ENCODE peak calls at places on chromosomes 5 and 9, in ten cellular contexts. I, X, L, U, A, P, F, E, Q and M are unnamed samples.

GRCh38 chr5:151612689-151613427 is 21.7 kb upstream of the FAT2 start:
- DNase-seq in I (no peak), X (no peak), L (no peak), U (no peak), A (no peak), P (peak; percentile 19), F (no peak), E (peak; percentile 77), Q (no peak), M (no peak)

GRCh38 chr9:14170392-14170931 is 143.5 kb downstream of the NFIB start:
- DNase-seq in I (no peak), X (no peak), L (no peak), U (no peak), A (no peak), P (no peak), F (no peak), E (no peak), Q (no peak), M (no peak)

GRCh38 chr9:112884086-112884485 is 6.6 kb downstream of the SLC46A2 start:
- DNase-seq in I (peak; percentile 59), X (no peak), L (no peak), U (no peak), A (no peak), P (no peak), F (peak; percentile 9), E (no peak), Q (no peak), M (no peak)

GRCh38 chr5:111582962-111583669 is 70.8 kb upstream of the STARD4 start:
- DNase-seq in I (no peak), X (no peak), L (no peak), U (no peak), A (peak; percentile 79), P (no peak), F (peak; percentile 71), E (no peak), Q (no peak), M (no peak)

GRCh38 chr9:136484153-136485048 is 1.6 kb upstream of the SEC16A start:
- DNase-seq in I (no peak), X (peak; percentile 57), L (peak; percentile 54), U (peak; percentile 64), A (no peak), P (no peak), F (no peak), E (no peak), Q (peak; percentile 93), M (no peak)

GRCh38 chr9:19184144-19184917 is 46.2 kb upstream of the DENND4C start:
- DNase-seq in I (peak; percentile 92), X (peak; percentile 85), L (peak; percentile 41), U (peak; percentile 86), A (peak; percentile 96), P (peak; percentile 59), F (peak; percentile 91), E (peak; percentile 81), Q (peak; percentile 85), M (peak; percentile 86)

GRCh38 chr5:174175869-174176268 is 130.4 kb downstream of the NSG2 start:
- DNase-seq in I (no peak), X (no peak), L (no peak), U (no peak), A (no peak), P (no peak), F (no peak), E (no peak), Q (no peak), M (peak; percentile 19)

GRCh38 chr9:90142580-90142979 is 500.0 kb downstream of the DIRAS2 start:
- DNase-seq in I (peak; percentile 31), X (peak; percentile 80), L (peak; percentile 81), U (no peak), A (peak; percentile 50), P (peak; percentile 21), F (peak; percentile 51), E (peak; percentile 36), Q (no peak), M (no peak)

GRCh38 chr5:159878988-159879471 is 37.3 kb upstream of the ADRA1B start:
- DNase-seq in I (no peak), X (peak; percentile 55), L (no peak), U (peak; percentile 58), A (peak; percentile 92), P (no peak), F (peak; percentile 91), E (no peak), Q (no peak), M (no peak)

GRCh38 chr9:136975624-136976023 is 1.7 kb upstream of the PTGDS start:
- DNase-seq in I (no peak), X (no peak), L (no peak), U (peak; percentile 66), A (no peak), P (no peak), F (no peak), E (peak; percentile 70), Q (peak; percentile 86), M (no peak)

GRCh38 chr9:14396171-14396570 is 82.2 kb upstream of the NFIB start:
- DNase-seq in I (no peak), X (no peak), L (no peak), U (no peak), A (no peak), P (no peak), F (no peak), E (no peak), Q (no peak), M (no peak)

GRCh38 chr5:54608423-54609085 is 91.0 kb downstream of the SNX18 start:
- DNase-seq in I (no peak), X (no peak), L (no peak), U (no peak), A (peak; percentile 17), P (no peak), F (no peak), E (no peak), Q (no peak), M (no peak)

GRCh38 chr9:37986771-37987258 is 82.2 kb downstream of the SHB start:
- DNase-seq in I (no peak), X (no peak), L (no peak), U (no peak), A (no peak), P (no peak), F (no peak), E (no peak), Q (no peak), M (no peak)

GRCh38 chr5:172336264-172336663 is 52.7 kb upstream of the UBTD2 start:
- DNase-seq in I (no peak), X (no peak), L (no peak), U (no peak), A (no peak), P (no peak), F (no peak), E (no peak), Q (no peak), M (no peak)

GRCh38 chr5:172335721-172336120 is 52.2 kb upstream of the UBTD2 start:
- DNase-seq in I (no peak), X (no peak), L (no peak), U (no peak), A (no peak), P (no peak), F (no peak), E (no peak), Q (no peak), M (no peak)

GRCh38 chr5:172336666-172337310 is 53.2 kb upstream of the UBTD2 start:
- DNase-seq in I (no peak), X (no peak), L (no peak), U (no peak), A (no peak), P (no peak), F (no peak), E (no peak), Q (no peak), M (no peak)

GRCh38 chr5:172334641-172335040 is 51.1 kb upstream of the UBTD2 start:
- DNase-seq in I (no peak), X (no peak), L (no peak), U (no peak), A (no peak), P (no peak), F (no peak), E (no peak), Q (no peak), M (no peak)

GRCh38 chr5:172334196-172334595 is 50.6 kb upstream of the UBTD2 start:
- DNase-seq in I (no peak), X (no peak), L (no peak), U (no peak), A (peak; percentile 30), P (no peak), F (no peak), E (no peak), Q (no peak), M (no peak)
- TF ChIP-seq CTCF in I (no peak), X (no peak), L (no peak), U (no peak), A (peak; percentile 20), P (peak; percentile 44), F (peak; percentile 23), E (no peak), Q (no peak), M (peak; percentile 8)

DNA sequence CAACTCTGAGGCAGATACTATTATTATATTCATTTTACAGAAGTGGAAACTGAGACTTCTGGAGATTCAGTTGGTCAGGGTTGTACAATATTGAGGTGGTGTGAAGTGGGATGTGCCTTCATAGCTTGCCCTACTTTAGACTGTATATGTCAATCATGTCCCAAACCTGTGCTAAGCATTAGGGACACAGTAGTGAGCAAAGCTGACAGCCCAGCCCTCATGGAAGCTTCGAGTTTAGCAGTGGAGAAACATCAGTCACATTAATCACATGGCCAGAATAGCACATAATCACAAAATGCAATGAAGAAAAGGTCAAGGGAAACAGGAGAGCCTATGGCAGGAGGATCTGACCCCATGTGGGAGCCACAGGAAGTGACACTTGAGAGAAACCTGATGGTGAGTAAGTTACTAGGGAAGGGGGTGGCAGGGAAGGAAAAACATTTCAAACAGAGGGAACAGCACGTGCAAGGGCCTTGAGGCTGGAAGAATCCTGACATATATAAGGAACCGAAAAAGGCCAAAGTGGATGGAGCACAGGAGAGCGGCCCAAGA is 20.5 kb upstream of the RALGPS1 start:
- DNase-seq in I (no peak), X (no peak), L (no peak), U (no peak), A (peak; percentile 13), P (no peak), F (no peak), E (no peak), Q (no peak), M (no peak)
- TF ChIP-seq CTCF in I (no peak), X (no peak), L (no peak), U (no peak), A (no peak), P (no peak), F (no peak), E (no peak), Q (no peak), M (no peak)

GRCh38 chr9:127347831-127348699 is 48.9 kb upstream of the SLC2A8 start:
- DNase-seq in I (peak; percentile 75), X (no peak), L (no peak), U (no peak), A (peak; percentile 77), P (no peak), F (peak; percentile 55), E (peak; percentile 40), Q (no peak), M (no peak)
- TF ChIP-seq CTCF in I (peak; percentile 33), X (no peak), L (no peak), U (no peak), A (peak; percentile 79), P (no peak), F (peak; percentile 78), E (peak; percentile 55), Q (no peak), M (peak; percentile 55)

DNA sequence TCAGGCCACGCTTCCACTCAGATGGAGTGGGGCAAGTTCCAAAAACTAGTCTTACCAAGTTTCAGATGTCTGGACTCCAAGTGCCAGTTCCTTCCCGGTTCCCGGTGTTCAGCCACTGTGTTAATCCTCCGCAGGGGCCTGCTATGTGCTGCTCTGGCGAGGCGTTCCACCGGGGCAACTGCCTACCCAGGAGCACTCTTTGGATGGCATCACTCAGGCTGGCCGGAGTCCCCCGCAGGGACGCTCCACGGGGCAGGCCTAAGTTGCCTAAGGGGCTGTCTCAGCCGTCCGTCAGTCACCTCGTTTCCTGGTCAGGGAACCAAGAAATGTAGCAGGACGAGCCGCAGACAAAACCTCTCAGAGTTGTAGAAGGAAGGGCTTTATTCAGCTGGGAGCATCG is 5.2 kb downstream of the RPS23 start:
- DNase-seq in I (no peak), X (no peak), L (peak; percentile 14), U (no peak), A (no peak), P (no peak), F (no peak), E (no peak), Q (peak; percentile 79), M (no peak)
- TF ChIP-seq CTCF in I (no peak), X (no peak), L (no peak), U (no peak), A (no peak), P (no peak), F (no peak), E (no peak), Q (no peak), M (no peak)